ENCODE peak calls at places on chromosomes 12 and 14, in four cellular contexts. C is naive B cell, B is DMS153, O is endothelial cell. U is an unnamed sample.

GRCh38 chr14:106631886-106632285 is 1105.5 kb downstream of the TMEM121 start:
- DNase-seq in B (no peak), O (no peak), C (no peak), U (no peak)

GRCh38 chr12:29980304-29980703 is 196.6 kb upstream of the TMTC1 start:
- DNase-seq in O (no peak), C (no peak), B (no peak), U (no peak)

GRCh38 chr12:27180862-27181261 is 63.2 kb upstream of the STK38L start:
- DNase-seq in O (no peak), C (no peak), B (no peak), U (no peak)

GRCh38 chr12:85923767-85924331 is 49.8 kb downstream of the NTS start:
- DNase-seq in B (no peak), O (no peak), C (no peak), U (no peak)

GRCh38 chr12:71578694-71579258 is 84.9 kb downstream of the ZFC3H1 start:
- DNase-seq in B (no peak), O (no peak), C (no peak), U (no peak)

GRCh38 chr12:95205685-95206084 is 11.6 kb downstream of the FGD6 start:
- DNase-seq in C (no peak), B (no peak), O (no peak), U (no peak)

GRCh38 chr12:65162609-65163008 is 6.8 kb upstream of the LEMD3 start:
- DNase-seq in O (no peak), B (no peak), C (no peak), U (no peak)

GRCh38 chr12:30622509-30622908 is 73.2 kb downstream of the IPO8 start:
- DNase-seq in B (no peak), C (no peak), O (no peak), U (no peak)

GRCh38 chr12:94092516-94093241 is 55.7 kb upstream of the PLXNC1 start:
- DNase-seq in B (no peak), O (no peak), C (no peak), U (no peak)

GRCh38 chr12:75710361-75711069 is 199.1 kb upstream of the KRR1 start:
- DNase-seq in O (no peak), B (no peak), C (no peak), U (no peak)